ENCODE peak calls at places on chromosome 7, in seven cellular contexts. I is adrenal gland, B is spleen, C is H9, N is prostate gland, U is PC-3, V is esophagus muscularis mucosa. W is an unnamed sample.

GRCh38 chr7:108097703-108098102 is 32.5 kb downstream of the LAMB4 start:
- DNase-seq in I (no peak), B (no peak), C (no peak), N (no peak), U (peak; percentile 59), V (no peak), W (no peak)

GRCh38 chr7:129222064-129222463 is 2.8 kb upstream of the AHCYL2 start:
- DNase-seq in I (peak; percentile 46), B (no peak), C (no peak), N (no peak), U (no peak), V (no peak), W (no peak)

GRCh38 chr7:34486371-34486770 is 171.6 kb upstream of the NPSR1 start:
- DNase-seq in I (no peak), B (no peak), C (no peak), N (peak; percentile 65), U (no peak), V (no peak), W (no peak)

GRCh38 chr7:137606061-137606674 is 240.6 kb downstream of the DGKI start:
- DNase-seq in I (no peak), B (no peak), C (no peak), N (no peak), U (peak; percentile 80), V (no peak), W (no peak)

GRCh38 chr7:106570948-106571418 is 90.0 kb downstream of the CCDC71L start:
- DNase-seq in I (no peak), B (no peak), C (no peak), N (no peak), U (no peak), V (peak; percentile 24), W (no peak)

GRCh38 chr7:88091988-88092675 is 127.7 kb downstream of the SRI start:
- DNase-seq in I (no peak), B (no peak), C (no peak), N (no peak), U (no peak), V (no peak), W (no peak)

GRCh38 chr7:105838273-105839141 is 37.9 kb downstream of the ATXN7L1 start:
- DNase-seq in I (peak; percentile 75), B (no peak), C (no peak), N (no peak), U (no peak), V (peak; percentile 14), W (no peak)

GRCh38 chr7:148142660-148143248 is 447.8 kb upstream of the C7orf33 start:
- DNase-seq in I (peak; percentile 53), B (no peak), C (no peak), N (peak; percentile 39), U (peak; percentile 72), V (no peak), W (peak; percentile 16)

GRCh38 chr7:143980746-143981510 is 19.2 kb upstream of the OR6B1 start:
- DNase-seq in I (no peak), B (no peak), C (no peak), N (no peak), U (no peak), V (no peak), W (no peak)

GRCh38 chr7:22628112-22628511 is 98.9 kb upstream of the IL6 start:
- DNase-seq in I (no peak), B (no peak), C (no peak), N (no peak), U (peak; percentile 76), V (no peak), W (no peak)

GRCh38 chr7:158449266-158449665 is 138.4 kb downstream of the PTPRN2 start:
- DNase-seq in I (peak; percentile 30), B (no peak), C (no peak), N (no peak), U (no peak), V (no peak), W (no peak)

GRCh38 chr7:49001610-49002033 is 77.3 kb downstream of the CDC14C start:
- DNase-seq in I (no peak), B (no peak), C (peak; percentile 86), N (no peak), U (peak; percentile 73), V (no peak), W (no peak)

GRCh38 chr7:137417464-137417863 is 73.9 kb upstream of the PTN start:
- DNase-seq in I (no peak), B (no peak), C (no peak), N (no peak), U (no peak), V (no peak), W (no peak)

GRCh38 chr7:77409739-77410545 is 6.2 kb downstream of the GSAP start:
- DNase-seq in I (no peak), B (no peak), C (no peak), N (no peak), U (peak; percentile 81), V (no peak), W (no peak)

GRCh38 chr7:49243521-49243920 is 319.2 kb downstream of the CDC14C start:
- DNase-seq in I (no peak), B (no peak), C (no peak), N (no peak), U (no peak), V (no peak), W (no peak)

GRCh38 chr7:149460493-149461330 is at the start of gene ZNF777:
- DNase-seq in I (peak; percentile 93), B (peak; percentile 95), C (peak; percentile 80), N (peak; percentile 73), U (peak; percentile 78), V (peak; percentile 93), W (peak; percentile 40)

GRCh38 chr7:91852263-91852741 is 28.2 kb downstream of the MTERF1 start:
- DNase-seq in I (no peak), B (no peak), C (peak; percentile 27), N (no peak), U (peak; percentile 64), V (no peak), W (no peak)

GRCh38 chr7:131110294-131111080 is 217.2 kb upstream of the MKLN1 start:
- DNase-seq in I (peak; percentile 73), B (no peak), C (peak; percentile 46), N (peak; percentile 42), U (peak; percentile 27), V (no peak), W (peak; percentile 26)

GRCh38 chr7:106604303-106604918 is 56.5 kb downstream of the CCDC71L start:
- DNase-seq in I (no peak), B (no peak), C (no peak), N (no peak), U (no peak), V (no peak), W (no peak)

GRCh38 chr7:38129579-38129978 is 48.5 kb upstream of the STARD3NL start:
- DNase-seq in I (no peak), B (no peak), C (no peak), N (no peak), U (no peak), V (no peak), W (no peak)

GRCh38 chr7:81768951-81769778 is 682 bp downstream of the HGF start:
- DNase-seq in I (no peak), B (no peak), C (no peak), N (no peak), U (no peak), V (no peak), W (no peak)

GRCh38 chr7:81769891-81770818 is at the start of gene HGF:
- DNase-seq in I (peak; percentile 67), B (peak; percentile 78), C (peak; percentile 49), N (peak; percentile 34), U (peak; percentile 58), V (peak; percentile 93), W (no peak)

GRCh38 chr7:81770823-81771222 is 976 bp upstream of the HGF start:
- DNase-seq in I (no peak), B (no peak), C (no peak), N (no peak), U (no peak), V (no peak), W (no peak)

DNA sequence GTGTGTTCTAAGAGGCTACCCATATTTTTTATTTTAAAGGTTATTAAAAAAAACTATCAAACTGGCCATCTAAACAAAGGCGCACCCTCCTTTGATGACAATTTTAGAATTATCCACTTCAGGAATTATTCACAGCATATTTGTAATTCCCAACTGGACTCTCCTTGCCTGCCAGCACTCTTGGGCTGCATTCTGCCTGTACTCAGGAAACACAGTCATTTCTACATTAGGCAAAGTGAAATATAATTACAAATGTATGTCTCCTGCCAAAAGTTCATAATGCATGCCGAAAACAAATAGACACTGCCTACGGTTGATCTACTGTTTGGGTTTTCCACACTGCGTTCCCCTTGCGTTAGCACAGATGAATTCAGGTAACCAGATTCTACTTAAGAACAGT is 2.0 kb downstream of the HGF start:
- DNase-seq in I (no peak), B (no peak), C (no peak), N (no peak), U (no peak), V (no peak), W (no peak)
- H3K27ac ChIP-seq in I (no peak overlapping the region), B (no peak overlapping the region), C (no peak overlapping the region), N (no peak overlapping the region), U (no peak overlapping the region), V (peak overlapping the region; percentile 69), W (no peak overlapping the region)

GRCh38 chr7:98864726-98865420 is 4.9 kb downstream of the TMEM130 start:
- DNase-seq in I (no peak), B (peak; percentile 41), C (no peak), N (no peak), U (peak; percentile 7), V (no peak), W (no peak)
- H3K27ac ChIP-seq in I (no peak overlapping the region), B (no peak overlapping the region), C (no peak overlapping the region), N (no peak overlapping the region), U (no peak overlapping the region), V (no peak overlapping the region), W (no peak overlapping the region)

DNA sequence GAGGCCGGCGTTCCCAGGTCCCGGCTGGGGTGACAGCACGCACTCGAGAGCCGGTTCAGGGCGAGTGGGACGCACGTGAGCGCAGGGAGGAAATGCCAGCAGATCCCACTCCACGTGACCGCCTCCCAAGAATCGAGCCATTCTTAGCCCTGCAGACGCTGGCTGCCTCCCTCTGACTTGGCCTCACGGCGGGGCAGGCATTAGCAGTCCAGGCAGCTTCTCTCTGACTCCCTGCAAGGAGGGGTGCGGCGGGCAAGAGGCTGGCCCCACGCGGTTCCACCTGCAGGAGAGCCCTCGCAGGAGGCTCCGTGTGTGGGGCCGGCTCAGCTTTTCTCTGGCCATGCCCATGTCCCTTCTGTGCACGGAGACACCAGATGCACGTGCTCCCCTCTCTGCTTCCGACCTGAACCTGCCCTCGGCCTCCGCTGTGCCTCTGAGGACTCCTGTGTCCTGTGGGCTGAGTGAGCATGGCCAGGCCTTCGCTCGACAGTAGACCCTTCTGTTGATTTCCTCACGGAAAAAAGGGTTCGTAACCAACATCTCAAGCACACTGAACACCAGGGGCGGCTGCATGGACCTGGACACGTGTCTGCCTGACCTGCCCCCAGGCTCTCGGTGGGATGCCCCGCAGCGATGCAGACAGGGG is 10.2 kb downstream of the GPR146 start:
- DNase-seq in I (no peak), B (peak; percentile 77), C (no peak), N (no peak), U (no peak), V (no peak), W (peak; percentile 69)
- H3K27ac ChIP-seq in I (no peak overlapping the region), B (peak overlapping the region; percentile 54), C (no peak overlapping the region), N (no peak overlapping the region), U (no peak overlapping the region), V (peak overlapping the region; percentile 67), W (peak overlapping the region; percentile 86)

DNA sequence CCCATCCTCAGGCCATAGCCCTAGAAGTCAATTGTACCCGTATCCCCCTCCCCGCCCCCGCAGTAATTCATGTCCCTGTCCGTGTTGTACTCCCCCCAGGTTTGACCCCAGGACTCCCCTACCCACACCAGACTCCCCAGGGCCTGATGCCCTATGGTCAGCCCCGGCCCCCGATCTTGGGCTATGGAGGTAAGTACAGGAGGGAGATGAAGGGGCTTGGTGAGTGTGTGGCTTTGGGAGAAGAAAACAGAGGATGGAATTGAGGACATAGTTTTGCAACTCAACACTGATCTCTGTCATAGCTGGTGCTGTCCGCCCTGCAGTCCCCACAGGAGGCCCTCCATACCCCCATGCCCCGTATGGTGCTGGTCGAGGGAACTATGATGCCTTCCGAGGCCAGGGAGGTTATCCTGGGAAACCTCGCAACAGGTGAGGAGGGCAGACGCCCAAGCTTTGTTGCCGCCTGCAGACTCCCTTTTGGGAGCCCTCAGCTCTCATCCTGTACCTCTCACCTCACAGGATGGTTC is 1.5 kb downstream of the UFSP1 start:
- DNase-seq in I (no peak), B (peak; percentile 79), C (no peak), N (no peak), U (no peak), V (no peak), W (no peak)
- H3K27ac ChIP-seq in I (no peak overlapping the region), B (peak overlapping the region; percentile 81), C (no peak overlapping the region), N (peak overlapping the region; percentile 97), U (no peak overlapping the region), V (peak overlapping the region; percentile 90), W (no peak overlapping the region)

W was measured in substantia nigra.